ENCODE peak calls at places on chromosomes 16 and 17, in nine cellular contexts. O is suprapubic skin, W is transverse colon, C is ovary, L is stomach, Q is A549, S is NB4, Z is testis, Y is tibial nerve. K is an unnamed sample.

GRCh38 chr17:66540131-66540781 is 237.8 kb downstream of the PRKCA start:
- DNase-seq in O (no peak), W (no peak), C (peak; percentile 54), L (no peak), Q (no peak), S (peak; percentile 20), Z (peak; percentile 45), Y (peak; percentile 38), K (no peak)

GRCh38 chr16:83110221-83110768 is 483.5 kb downstream of the CDH13 start:
- DNase-seq in O (no peak), W (no peak), C (no peak), L (no peak), Q (no peak), S (no peak), Z (no peak), Y (no peak), K (no peak)

GRCh38 chr17:66930933-66931332 is 33.6 kb upstream of the CACNG4 start:
- DNase-seq in O (no peak), W (no peak), C (no peak), L (no peak), Q (no peak), S (peak; percentile 34), Z (peak; percentile 68), Y (no peak), K (peak; percentile 30)

GRCh38 chr16:53678756-53679334 is 24.8 kb downstream of the RPGRIP1L start:
- DNase-seq in O (no peak), W (no peak), C (no peak), L (no peak), Q (no peak), S (no peak), Z (no peak), Y (no peak), K (no peak)

GRCh38 chr16:58421029-58421428 is 28.8 kb downstream of the GINS3 start:
- DNase-seq in O (no peak), W (no peak), C (no peak), L (no peak), Q (no peak), S (no peak), Z (no peak), Y (no peak), K (no peak)

GRCh38 chr16:21599994-21600773 is 807 bp downstream of the METTL9 start:
- DNase-seq in O (no peak), W (no peak), C (no peak), L (no peak), Q (no peak), S (peak; percentile 66), Z (no peak), Y (no peak), K (no peak)

GRCh38 chr16:10929853-10930754 is 12.2 kb downstream of the DEXI start:
- DNase-seq in O (no peak), W (no peak), C (no peak), L (no peak), Q (no peak), S (no peak), Z (no peak), Y (no peak), K (peak; percentile 78)

GRCh38 chr16:30903596-30903995 is 7.2 kb downstream of the CTF1 start:
- DNase-seq in O (no peak), W (no peak), C (no peak), L (no peak), Q (no peak), S (peak; percentile 96), Z (no peak), Y (no peak), K (no peak)

GRCh38 chr16:82756283-82756599 is 129.5 kb downstream of the CDH13 start:
- DNase-seq in O (no peak), W (no peak), C (no peak), L (no peak), Q (no peak), S (no peak), Z (no peak), Y (no peak), K (no peak)

GRCh38 chr16:83802135-83802534 is 5.6 kb upstream of the HSBP1 start:
- DNase-seq in O (no peak), W (no peak), C (no peak), L (no peak), Q (no peak), S (no peak), Z (no peak), Y (no peak), K (no peak)

GRCh38 chr16:55915116-55915827 is 40.1 kb upstream of the CES5A start:
- DNase-seq in O (no peak), W (no peak), C (no peak), L (no peak), Q (no peak), S (no peak), Z (no peak), Y (no peak), K (no peak)

GRCh38 chr16:3938471-3938842 is 57.9 kb upstream of the CREBBP start:
- DNase-seq in O (peak; percentile 53), W (no peak), C (no peak), L (no peak), Q (no peak), S (no peak), Z (no peak), Y (no peak), K (no peak)

GRCh38 chr17:75471207-75471606 is 14.8 kb downstream of the TMEM94 start:
- DNase-seq in O (no peak), W (no peak), C (no peak), L (no peak), Q (no peak), S (no peak), Z (no peak), Y (no peak), K (no peak)

GRCh38 chr16:22232277-22233049 is 26.4 kb downstream of the EEF2K start:
- DNase-seq in O (no peak), W (peak; percentile 94), C (no peak), L (peak; percentile 90), Q (peak; percentile 87), S (no peak), Z (no peak), Y (no peak), K (no peak)

GRCh38 chr17:68302066-68302564 is 10.8 kb downstream of the ARSG start:
- DNase-seq in O (no peak), W (no peak), C (peak; percentile 41), L (no peak), Q (no peak), S (no peak), Z (peak; percentile 80), Y (peak; percentile 47), K (no peak)

DNA sequence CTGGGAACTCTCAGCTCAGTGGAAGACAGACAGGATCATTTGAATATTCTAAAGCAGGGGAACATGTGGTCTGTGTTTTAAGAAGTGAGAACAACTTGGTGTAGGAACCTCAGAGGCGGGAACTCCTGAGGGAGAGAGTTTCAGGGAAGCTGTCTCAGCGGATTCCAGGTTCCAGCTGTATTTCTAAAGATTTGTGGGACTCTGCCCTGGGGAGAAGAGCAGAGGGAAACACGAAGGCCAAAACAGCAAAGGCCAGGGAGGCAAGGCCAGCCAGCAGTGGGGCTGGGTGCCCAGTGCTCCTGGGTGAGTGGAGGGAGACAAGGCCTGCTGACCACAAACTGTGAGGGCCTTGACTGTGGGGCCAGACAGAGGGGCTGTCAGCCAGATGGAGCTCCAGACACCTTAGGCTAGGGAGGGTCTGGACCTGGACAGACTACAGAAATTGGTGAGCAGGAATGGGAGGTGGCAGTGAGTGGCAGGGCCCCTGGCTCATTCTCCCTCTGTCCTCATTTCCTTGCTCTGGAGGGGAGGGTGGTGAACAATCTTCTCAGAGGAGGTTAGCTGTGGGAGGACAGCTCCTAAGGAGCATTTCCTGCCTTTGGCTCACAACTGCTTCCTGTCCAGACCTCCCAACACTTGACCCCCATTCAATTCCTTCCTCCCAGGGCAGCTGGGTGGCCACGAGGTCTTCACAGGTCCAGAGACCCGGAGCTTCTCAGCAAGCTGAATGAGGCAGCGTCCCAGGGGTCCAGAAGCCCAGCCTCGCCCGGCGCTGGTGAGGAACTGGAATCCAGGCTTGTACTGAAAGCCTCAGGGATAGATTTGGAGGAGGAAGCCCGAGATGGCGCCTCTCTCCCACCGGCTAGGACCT is 21.0 kb upstream of the FZD2 start:
- DNase-seq in O (no peak), W (no peak), C (no peak), L (no peak), Q (no peak), S (peak; percentile 72), Z (peak; percentile 67), Y (no peak), K (peak; percentile 74)
- H3K4me3 ChIP-seq in O (no peak overlapping the region), W (no peak overlapping the region), C (no peak overlapping the region), L (no peak overlapping the region), Q (no peak overlapping the region), S (no peak overlapping the region), Z (no peak overlapping the region), Y (no peak overlapping the region), K (no peak overlapping the region)

DNA sequence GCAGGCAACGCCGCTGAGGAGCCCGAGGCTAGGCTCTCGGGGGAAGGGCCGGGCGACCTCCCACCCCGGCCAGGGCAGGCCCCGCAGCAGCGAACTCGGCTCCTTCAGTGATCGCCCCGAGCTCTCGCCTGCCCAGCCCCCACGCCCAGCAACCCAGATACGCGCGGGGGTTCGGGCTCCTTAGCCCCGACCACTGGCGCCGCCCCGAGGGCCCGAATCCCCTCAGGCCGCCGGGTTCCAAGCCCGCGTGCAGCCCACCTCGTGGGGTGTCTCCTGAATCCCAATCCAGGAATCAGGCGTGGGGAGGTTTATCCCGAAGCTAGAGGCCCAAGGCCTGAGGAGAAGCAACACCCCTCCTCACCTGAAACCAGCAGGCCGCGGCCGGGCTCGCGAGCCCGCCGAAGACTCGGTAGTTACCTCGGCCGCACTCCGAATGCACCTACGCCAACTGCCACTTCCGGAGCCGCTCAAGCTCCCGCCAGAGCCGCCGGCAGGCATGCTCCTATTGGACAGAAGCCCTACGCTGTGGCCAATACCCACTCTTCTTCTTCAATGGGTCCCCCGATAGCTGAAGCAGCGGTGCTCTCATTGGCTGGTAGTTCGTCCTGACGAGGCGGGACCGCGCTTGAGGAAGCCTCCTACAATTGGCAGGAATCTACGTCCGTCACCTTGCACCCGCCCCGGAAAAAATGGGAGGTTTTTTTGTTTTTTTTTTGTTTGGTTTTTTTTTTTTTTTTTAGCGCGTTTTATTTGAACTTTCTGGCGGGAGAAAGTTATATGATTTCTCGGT is at the start of gene RFWD3:
- DNase-seq in O (peak; percentile 99), W (peak; percentile 97), C (peak; percentile 98), L (peak; percentile 98), Q (peak; percentile 100), S (peak; percentile 99), Z (peak; percentile 99), Y (peak; percentile 97), K (peak; percentile 97)
- TF ChIP-seq POLR2A in O (no peak), W (peak; percentile 68), C (no peak), L (no peak), Q (peak; percentile 85), S (peak; percentile 94), Z (peak; percentile 22), Y (no peak), K (no peak)

DNA sequence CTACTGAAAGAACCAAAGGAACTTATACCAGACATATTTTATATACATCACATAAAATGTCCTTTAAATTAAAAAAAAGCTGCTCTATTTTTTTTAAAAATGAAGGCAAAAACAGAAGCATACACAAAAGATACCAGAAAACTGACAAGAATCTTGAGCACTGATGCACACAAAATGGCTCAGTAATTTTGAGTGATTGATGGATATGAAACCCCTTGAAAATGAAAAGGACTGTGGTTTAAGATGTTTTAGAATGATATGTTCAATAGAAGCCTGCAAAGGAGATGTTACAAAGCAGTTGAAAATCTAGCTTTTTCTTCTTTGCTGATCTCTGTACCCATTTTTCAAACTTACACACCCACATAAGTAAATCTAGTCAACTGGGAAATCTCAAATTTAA is 2.7 kb downstream of the C16orf87 start:
- DNase-seq in O (no peak), W (no peak), C (no peak), L (no peak), Q (no peak), S (no peak), Z (no peak), Y (no peak), K (no peak)
- H3K4me3 ChIP-seq in O (no peak overlapping the region), W (no peak overlapping the region), C (no peak overlapping the region), L (no peak overlapping the region), Q (no peak overlapping the region), S (peak overlapping the region; percentile 2), Z (no peak overlapping the region), Y (no peak overlapping the region), K (no peak overlapping the region)

GRCh38 chr17:41734139-41734948 is at the start of gene HAP1:
- DNase-seq in O (no peak), W (no peak), C (peak; percentile 32), L (peak; percentile 27), Q (peak; percentile 84), S (no peak), Z (peak; percentile 65), Y (no peak), K (no peak)
- TF ChIP-seq POLR2A in O (no peak), W (peak; percentile 47), C (peak; percentile 20), L (no peak), Q (peak; percentile 100), S (no peak), Z (no peak), Y (no peak), K (no peak)

K was measured in spleen.